ENCODE peak calls at places on chromosome 15, in four cellular contexts. One of them, this sample, is unnamed. For H3K9me3, the result is how much of the 10 kb centered on the place peaks cover.

GRCh38 chr15:24865300-24865699 is 89.5 kb upstream of the SNRPN start:
- DNase-seq in astrocyte: no peak
- DNase-seq in mammary epithelial cell: no peak
- DNase-seq in H9: no peak
- DNase-seq in this sample: no peak

GRCh38 chr15:70582143-70582945 is 181.0 kb downstream of the UACA start:
- DNase-seq in mammary epithelial cell: no peak
- DNase-seq in H9: no peak
- DNase-seq in astrocyte: peak
- DNase-seq in this sample: no peak

GRCh38 chr15:36331531-36332275 is 247.7 kb upstream of the CDIN1 start:
- DNase-seq in H9: no peak
- DNase-seq in astrocyte: peak
- DNase-seq in mammary epithelial cell: no peak
- DNase-seq in this sample: no peak

GRCh38 chr15:22810735-22811338 is 24.4 kb downstream of the NIPA1 start:
- DNase-seq in H9: no peak
- DNase-seq in astrocyte: no peak
- DNase-seq in mammary epithelial cell: no peak
- DNase-seq in this sample: no peak

GRCh38 chr15:85702321-85703230 is 92.1 kb downstream of the KLHL25 start:
- DNase-seq in H9: no peak
- DNase-seq in mammary epithelial cell: no peak
- DNase-seq in astrocyte: peak
- DNase-seq in this sample: no peak

GRCh38 chr15:68052431-68052830 is 1.7 kb upstream of the PIAS1 start:
- DNase-seq in mammary epithelial cell: peak
- DNase-seq in astrocyte: no peak
- DNase-seq in H9: no peak
- DNase-seq in this sample: no peak

GRCh38 chr15:92087211-92087610 is 233.7 kb downstream of the SLCO3A1 start:
- DNase-seq in H9: no peak
- DNase-seq in mammary epithelial cell: peak
- DNase-seq in astrocyte: no peak
- DNase-seq in this sample: no peak

GRCh38 chr15:67066041-67067021 is 929 bp downstream of the SMAD3 start:
- DNase-seq in astrocyte: no peak
- DNase-seq in mammary epithelial cell: peak
- DNase-seq in H9: no peak
- DNase-seq in this sample: peak

GRCh38 chr15:67843571-67844387 is 3.9 kb upstream of the RNU6-1 start:
- DNase-seq in mammary epithelial cell: no peak
- DNase-seq in H9: no peak
- DNase-seq in astrocyte: peak
- DNase-seq in this sample: no peak

GRCh38 chr15:68209735-68210408 is 4.7 kb upstream of the CALML4 start:
- DNase-seq in H9: no peak
- DNase-seq in astrocyte: no peak
- DNase-seq in mammary epithelial cell: no peak
- DNase-seq in this sample: no peak

GRCh38 chr15:52337961-52338535 is 42.4 kb upstream of the MYO5C start:
- DNase-seq in H9: no peak
- DNase-seq in mammary epithelial cell: no peak
- DNase-seq in astrocyte: no peak
- DNase-seq in this sample: no peak

GRCh38 chr15:58469432-58470353 is 37.9 kb downstream of the LIPC start:
- DNase-seq in astrocyte: peak
- DNase-seq in H9: peak
- DNase-seq in mammary epithelial cell: peak
- DNase-seq in this sample: peak

GRCh38 chr15:67117356-67117755 is 52.0 kb downstream of the SMAD3 start:
- DNase-seq in astrocyte: peak
- DNase-seq in H9: no peak
- DNase-seq in mammary epithelial cell: no peak
- DNase-seq in this sample: no peak

GRCh38 chr15:94322141-94322540 is 90.8 kb downstream of the MCTP2 start:
- DNase-seq in H9: no peak
- DNase-seq in astrocyte: no peak
- DNase-seq in mammary epithelial cell: no peak
- DNase-seq in this sample: no peak

GRCh38 chr15:70045045-70045444 is 52.7 kb downstream of the TLE3 start:
- DNase-seq in astrocyte: peak
- DNase-seq in H9: no peak
- DNase-seq in mammary epithelial cell: peak
- DNase-seq in this sample: no peak

GRCh38 chr15:85753791-85754452 is 40.8 kb downstream of the KLHL25 start:
- DNase-seq in H9: peak
- DNase-seq in astrocyte: no peak
- DNase-seq in mammary epithelial cell: peak
- DNase-seq in this sample: no peak

GRCh38 chr15:27889258-27889657 is 209.9 kb downstream of the OCA2 start:
- DNase-seq in H9: no peak
- DNase-seq in mammary epithelial cell: peak
- DNase-seq in astrocyte: no peak
- DNase-seq in this sample: no peak

GRCh38 chr15:90585863-90586262 is 56.1 kb downstream of the CRTC3 start:
- DNase-seq in mammary epithelial cell: no peak
- DNase-seq in astrocyte: peak
- DNase-seq in H9: no peak
- DNase-seq in this sample: no peak

DNA sequence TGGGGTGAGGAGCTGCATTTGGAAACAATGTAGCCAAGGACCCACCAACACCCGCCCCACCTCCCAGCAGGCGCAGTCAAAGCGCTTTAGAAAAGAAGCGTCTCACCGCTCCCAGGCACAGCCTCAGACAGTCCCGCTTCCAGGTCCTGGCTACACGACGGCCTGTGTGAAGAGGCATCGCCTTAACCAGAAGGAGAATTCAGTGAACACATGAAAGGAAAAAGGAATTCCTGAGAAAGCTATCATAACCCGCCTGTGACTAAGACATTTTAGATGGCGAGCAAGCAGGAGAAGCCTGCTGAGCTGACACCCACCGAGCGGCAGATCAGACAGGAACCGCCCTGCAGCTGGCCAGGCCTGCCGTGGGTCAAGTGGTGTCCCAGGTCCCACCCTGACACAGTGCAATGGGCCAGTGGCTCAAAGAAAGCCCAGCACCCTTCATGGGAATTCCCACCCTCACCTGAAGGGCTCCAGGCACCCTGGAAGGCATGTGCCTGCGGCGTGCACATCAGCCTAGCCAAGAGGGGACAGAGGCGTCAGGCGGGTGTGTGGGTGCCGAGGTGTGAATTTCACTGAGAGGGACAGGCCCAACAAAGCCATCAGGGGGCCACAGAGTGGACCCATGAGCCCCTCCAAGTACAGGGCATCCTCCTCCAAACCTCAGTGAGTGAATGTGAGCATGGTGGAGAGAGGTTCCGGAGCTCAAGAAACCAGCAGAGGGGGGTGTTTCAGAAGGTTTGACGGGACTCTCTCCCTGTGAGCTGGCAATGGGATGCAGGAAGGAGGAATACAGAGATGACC is 144.8 kb downstream of the NSMCE3 start:
- DNase-seq in mammary epithelial cell: peak
- DNase-seq in H9: no peak
- DNase-seq in astrocyte: peak
- DNase-seq in this sample: no peak
- H3K9ac ChIP-seq in mammary epithelial cell: no peak
- H3K9ac ChIP-seq in H9: no peak
- H3K9ac ChIP-seq in astrocyte: peak
- H3K9ac ChIP-seq in this sample: no peak

DNA sequence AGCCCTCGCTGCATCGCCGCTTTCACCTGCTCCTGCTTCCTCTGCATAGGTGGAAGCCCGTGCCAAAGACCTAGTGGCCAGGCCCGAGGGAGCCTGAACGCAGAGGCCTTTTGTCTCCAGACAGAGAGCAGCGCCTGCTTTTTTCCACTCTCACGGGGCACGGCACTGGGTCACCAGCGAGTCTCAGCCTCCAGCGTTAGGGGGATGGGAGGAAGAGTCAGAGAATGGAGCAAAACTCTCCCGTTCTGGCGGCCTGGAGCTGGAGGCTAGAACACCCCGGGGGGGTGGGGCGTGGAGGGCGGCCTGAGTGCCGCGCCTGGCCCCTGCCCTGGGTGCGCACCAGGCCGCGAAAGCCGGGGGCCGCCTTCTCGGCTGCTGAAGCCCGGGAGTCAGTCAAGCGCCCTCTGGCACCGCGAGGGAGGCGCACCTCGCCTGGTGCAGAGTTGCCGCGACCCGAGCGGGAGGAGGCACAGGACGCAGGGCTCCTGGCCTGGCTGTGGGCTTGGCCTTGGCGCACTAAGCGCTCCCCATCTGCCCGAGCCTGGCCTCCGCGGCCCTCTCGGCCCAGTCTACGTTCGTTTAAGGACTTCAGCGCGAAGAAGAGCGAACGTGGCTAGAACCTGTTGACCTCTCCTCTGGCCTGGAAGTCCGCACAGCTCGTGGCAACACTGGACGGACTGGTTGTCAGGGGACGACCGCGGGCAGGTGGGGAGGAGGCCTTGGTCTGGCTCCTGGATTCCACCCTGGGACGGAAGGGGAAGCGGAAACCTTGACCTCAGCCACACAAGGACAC is 21.5 kb downstream of the NR2F2 start:
- DNase-seq in mammary epithelial cell: no peak
- DNase-seq in H9: peak
- DNase-seq in astrocyte: no peak
- DNase-seq in this sample: no peak
- TF ChIP-seq CTCF in mammary epithelial cell: no peak
- TF ChIP-seq CTCF in H9: no peak
- TF ChIP-seq CTCF in astrocyte: no peak
- TF ChIP-seq CTCF in this sample: no peak

GRCh38 chr15:79919090-79919748 is 22.4 kb upstream of the MTHFS start:
- DNase-seq in mammary epithelial cell: no peak
- DNase-seq in H9: peak
- DNase-seq in astrocyte: no peak
- DNase-seq in this sample: no peak
- H3K9me3 ChIP-seq in mammary epithelial cell: under half
- H3K9me3 ChIP-seq in H9: under half
- H3K9me3 ChIP-seq in astrocyte: under half
- H3K9me3 ChIP-seq in this sample: under half

DNA sequence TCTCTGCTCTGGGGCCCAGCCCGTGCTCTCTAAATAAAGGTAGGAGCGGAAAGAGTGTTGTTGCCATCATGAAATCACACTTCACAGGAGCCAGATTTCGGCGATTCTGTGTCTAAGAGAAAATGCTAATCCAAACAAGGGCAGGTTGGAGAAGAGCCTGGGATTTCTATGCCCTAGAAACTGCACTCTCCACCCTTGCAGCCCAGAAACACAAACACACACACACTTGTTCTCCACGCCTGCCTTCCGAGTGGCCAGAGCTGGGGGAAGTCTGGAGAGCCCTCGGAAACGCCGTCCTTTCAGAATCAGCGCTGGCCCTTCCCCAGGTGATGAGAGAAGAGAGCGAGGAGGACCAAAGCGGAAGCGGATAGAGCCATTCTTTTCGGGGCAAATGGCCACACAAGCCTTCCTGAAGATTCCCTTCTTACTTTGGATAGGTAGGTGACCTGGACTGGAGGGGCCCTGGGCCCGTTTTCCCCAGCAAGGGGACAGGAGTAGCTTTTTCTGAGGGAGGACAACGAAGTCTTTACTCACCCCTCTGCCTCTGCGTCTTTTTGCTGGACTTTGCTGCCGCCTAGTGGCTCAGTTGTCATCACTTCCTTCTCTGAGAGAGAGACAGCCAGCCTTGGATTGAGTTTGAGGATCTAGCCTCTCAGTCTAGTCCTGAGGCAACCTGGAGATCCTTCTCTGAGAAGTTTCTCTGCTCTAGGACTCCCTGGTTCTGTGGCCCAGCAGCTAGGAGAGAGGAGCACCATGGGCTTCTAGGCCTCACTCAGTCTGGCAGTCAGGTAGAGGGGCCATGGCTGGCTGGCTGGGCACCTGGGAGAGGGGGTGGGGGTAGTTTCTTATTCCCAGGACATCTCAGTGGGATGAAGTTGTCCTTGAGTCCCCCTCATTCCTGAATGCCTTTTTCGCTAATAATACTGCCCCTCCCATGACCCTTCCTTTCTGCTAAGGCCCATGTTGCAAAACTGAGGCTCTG is 37.7 kb downstream of the SENP8 start:
- DNase-seq in astrocyte: peak
- DNase-seq in H9: peak
- DNase-seq in mammary epithelial cell: peak
- DNase-seq in this sample: peak
- H3K9ac ChIP-seq in astrocyte: peak
- H3K9ac ChIP-seq in H9: no peak
- H3K9ac ChIP-seq in mammary epithelial cell: peak
- H3K9ac ChIP-seq in this sample: peak

DNA sequence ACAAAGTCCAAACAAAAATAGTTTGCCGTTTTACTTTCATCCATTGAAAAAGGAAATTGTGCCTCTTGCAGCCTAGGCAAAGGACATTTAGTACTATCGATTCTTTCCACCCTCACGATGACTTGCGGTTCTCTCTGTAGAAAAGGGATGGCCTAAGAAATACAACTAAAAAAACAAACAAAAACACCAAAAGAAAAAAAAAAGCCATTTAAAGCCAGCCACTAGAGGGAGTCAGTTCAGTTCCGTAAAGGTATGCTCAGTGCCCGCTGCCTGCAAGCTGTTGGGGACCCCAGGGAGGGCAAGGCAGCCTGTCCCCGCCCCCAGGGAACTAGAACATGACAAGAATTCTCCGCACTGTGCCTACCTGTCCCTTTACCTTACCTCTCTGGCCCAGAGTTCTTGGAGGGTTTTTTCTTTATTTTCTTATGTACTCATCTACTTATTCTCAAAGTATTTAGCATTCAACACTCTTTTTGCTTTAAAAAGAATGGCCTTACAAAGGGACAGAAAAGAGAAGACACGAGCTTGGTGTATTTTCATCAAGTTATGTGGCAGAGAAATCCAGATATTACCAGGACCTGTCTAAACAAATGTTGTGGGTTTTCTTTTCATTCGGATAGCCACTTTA is 29.9 kb upstream of the NR2E3 start:
- DNase-seq in astrocyte: peak
- DNase-seq in H9: peak
- DNase-seq in mammary epithelial cell: peak
- DNase-seq in this sample: no peak
- TF ChIP-seq CTCF in astrocyte: peak
- TF ChIP-seq CTCF in H9: peak
- TF ChIP-seq CTCF in mammary epithelial cell: peak
- TF ChIP-seq CTCF in this sample: peak

GRCh38 chr15:47475336-47475735 is 242.0 kb upstream of the SEMA6D start:
- DNase-seq in astrocyte: no peak
- DNase-seq in H9: no peak
- DNase-seq in mammary epithelial cell: no peak
- DNase-seq in this sample: no peak

GRCh38 chr15:47473857-47474256 is 243.4 kb upstream of the SEMA6D start:
- DNase-seq in mammary epithelial cell: no peak
- DNase-seq in astrocyte: peak
- DNase-seq in H9: no peak
- DNase-seq in this sample: no peak

DNA sequence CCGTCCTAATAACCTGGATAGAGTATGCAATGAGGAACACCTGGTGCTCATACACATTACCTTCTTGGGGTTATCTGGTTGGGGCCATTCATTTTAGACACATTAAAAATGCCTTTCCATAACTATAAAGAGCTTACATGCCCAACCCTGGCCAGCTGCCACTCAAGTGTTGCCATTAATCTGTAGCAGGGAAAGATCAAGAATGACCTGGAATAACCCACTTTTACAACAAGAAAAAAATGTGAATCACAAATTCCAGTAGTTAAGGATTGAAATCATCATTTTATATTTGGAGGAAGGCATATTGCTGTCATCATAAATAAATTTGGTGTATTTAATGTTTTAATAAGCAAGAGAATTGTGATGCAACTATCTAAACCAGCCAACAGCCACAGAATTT is 240.1 kb upstream of the SEMA6D start:
- DNase-seq in H9: no peak
- DNase-seq in mammary epithelial cell: no peak
- DNase-seq in astrocyte: no peak
- DNase-seq in this sample: no peak
- H3K9me3 ChIP-seq in H9: under half
- H3K9me3 ChIP-seq in mammary epithelial cell: under half
- H3K9me3 ChIP-seq in astrocyte: under half
- H3K9me3 ChIP-seq in this sample: under half